ENCODE peak calls at places on chromosome 10, in nine cellular contexts. W, K, R, Q, Y, B, A, U and Z are unnamed samples.

GRCh38 chr10:1130995-1131790 is 75.0 kb downstream of the WDR37 start:
- DNase-seq in W (no peak), K (no peak), R (no peak), Q (no peak), Y (no peak), B (no peak), A (no peak), U (no peak), Z (no peak)

GRCh38 chr10:125008689-125009579 is 67.0 kb downstream of the ZRANB1 start:
- DNase-seq in W (no peak), K (no peak), R (no peak), Q (no peak), Y (no peak), B (no peak), A (no peak), U (no peak), Z (no peak)

GRCh38 chr10:132118366-132118765 is 52.6 kb downstream of the JAKMIP3 start:
- DNase-seq in W (no peak), K (no peak), R (no peak), Q (no peak), Y (no peak), B (no peak), A (no peak), U (no peak), Z (no peak)

GRCh38 chr10:59290448-59290847 is 71.9 kb downstream of the FAM13C start:
- DNase-seq in W (no peak), K (no peak), R (no peak), Q (no peak), Y (no peak), B (no peak), A (no peak), U (no peak), Z (no peak)

GRCh38 chr10:36880898-36881297 is 244.5 kb upstream of the ANKRD30A start:
- DNase-seq in W (no peak), K (peak), R (no peak), Q (peak), Y (no peak), B (no peak), A (no peak), U (peak), Z (no peak)

GRCh38 chr10:51156913-51157312 is 82.6 kb downstream of the PRKG1 start:
- DNase-seq in W (no peak), K (peak), R (no peak), Q (peak), Y (no peak), B (no peak), A (no peak), U (peak), Z (no peak)

GRCh38 chr10:127932521-127933270 is 25.8 kb downstream of the PTPRE start:
- DNase-seq in W (no peak), K (no peak), R (no peak), Q (no peak), Y (no peak), B (no peak), A (no peak), U (no peak), Z (no peak)

GRCh38 chr10:50622497-50623298 is 1.1 kb downstream of the SGMS1 start:
- DNase-seq in W (peak), K (peak), R (no peak), Q (peak), Y (no peak), B (peak), A (peak), U (peak), Z (no peak)

GRCh38 chr10:36086976-36087726 is 445.1 kb upstream of the FZD8 start:
- DNase-seq in W (no peak), K (no peak), R (no peak), Q (no peak), Y (no peak), B (no peak), A (no peak), U (no peak), Z (no peak)

GRCh38 chr10:37780536-37780935 is 76.9 kb downstream of the ZNF248 start:
- DNase-seq in W (no peak), K (no peak), R (no peak), Q (no peak), Y (no peak), B (no peak), A (no peak), U (no peak), Z (no peak)